ENCODE peak calls at places on chromosomes 13 and 19, in six cellular contexts. P is epithelial cell of esophagus, X is tibial nerve, I is IMR-90, C is NB4, U is psoas muscle. H is an unnamed sample.

GRCh38 chr13:73073050-73073449 is 14.2 kb downstream of the KLF5 start:
- DNase-seq in I (no peak), X (no peak), P (no peak), C (no peak), U (no peak), H (no peak)

GRCh38 chr13:29713841-29714240 is 118.4 kb upstream of the SLC7A1 start:
- DNase-seq in P (peak), I (peak), C (peak), X (no peak), U (no peak), H (no peak)

GRCh38 chr13:64480206-64480605 is 2749.9 kb downstream of the PCDH9 start:
- DNase-seq in X (no peak), U (no peak), I (no peak), C (no peak), P (no peak), H (no peak)

GRCh38 chr13:99061411-99061810 is 83.5 kb upstream of the DOCK9 start:
- DNase-seq in X (no peak), I (no peak), C (no peak), P (no peak), U (no peak), H (no peak)

GRCh38 chr19:8210660-8211101 is 1.5 kb downstream of the CERS4 start:
- DNase-seq in P (no peak), U (no peak), X (no peak), C (no peak), I (no peak), H (no peak)

GRCh38 chr13:41595298-41595697 is 137.9 kb downstream of the RGCC start:
- DNase-seq in C (no peak), X (no peak), I (peak), P (no peak), U (no peak), H (no peak)

GRCh38 chr13:104006625-104007061 is 940.4 kb upstream of the SLC10A2 start:
- DNase-seq in X (no peak), U (no peak), C (no peak), I (peak), P (peak), H (no peak)

GRCh38 chr13:20387441-20387971 is 138.2 kb downstream of the CRYL1 start:
- DNase-seq in U (no peak), C (no peak), P (peak), I (peak), X (no peak), H (no peak)

DNA sequence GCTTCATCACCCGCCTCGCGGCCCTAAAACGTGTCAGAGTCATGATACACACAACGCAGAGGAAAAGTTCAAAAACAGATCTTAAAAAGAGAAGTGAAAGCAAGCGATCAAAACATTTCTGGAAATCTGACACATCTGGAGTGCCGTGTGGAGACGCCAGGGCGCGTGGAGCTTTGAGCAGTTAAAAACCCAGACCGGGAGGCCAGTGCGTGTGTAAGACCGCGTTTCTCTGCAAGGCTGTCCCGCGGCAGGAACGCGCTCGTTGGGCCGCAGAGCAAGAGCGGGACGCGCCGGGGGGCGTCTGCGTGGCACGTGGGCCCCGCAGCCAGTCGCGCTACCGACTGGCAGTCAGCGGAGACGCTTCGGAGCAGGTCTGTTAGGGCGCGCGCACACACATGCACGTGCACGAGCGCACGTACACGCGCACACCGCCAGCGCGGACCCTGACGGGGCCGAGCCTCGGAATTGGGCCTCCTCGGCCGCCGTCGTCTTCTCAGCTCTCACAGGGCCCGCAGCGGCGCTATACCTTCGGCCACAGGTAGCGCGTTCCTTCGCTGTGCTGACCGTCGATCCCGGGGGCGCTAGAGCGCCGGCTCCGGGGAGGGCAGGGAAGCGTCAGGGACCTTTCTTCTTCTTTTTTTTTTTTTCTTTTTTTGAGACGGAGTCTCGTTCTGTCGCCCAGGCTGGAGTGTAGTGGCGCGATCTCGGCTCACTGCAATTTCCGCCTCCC is 35.8 kb downstream of the RNF6 start:
- DNase-seq in X (peak), I (peak), C (peak), U (peak), P (peak), H (peak)
- TF ChIP-seq CTCF in X (peak), I (peak), C (peak), U (peak), P (peak), H (peak)

DNA sequence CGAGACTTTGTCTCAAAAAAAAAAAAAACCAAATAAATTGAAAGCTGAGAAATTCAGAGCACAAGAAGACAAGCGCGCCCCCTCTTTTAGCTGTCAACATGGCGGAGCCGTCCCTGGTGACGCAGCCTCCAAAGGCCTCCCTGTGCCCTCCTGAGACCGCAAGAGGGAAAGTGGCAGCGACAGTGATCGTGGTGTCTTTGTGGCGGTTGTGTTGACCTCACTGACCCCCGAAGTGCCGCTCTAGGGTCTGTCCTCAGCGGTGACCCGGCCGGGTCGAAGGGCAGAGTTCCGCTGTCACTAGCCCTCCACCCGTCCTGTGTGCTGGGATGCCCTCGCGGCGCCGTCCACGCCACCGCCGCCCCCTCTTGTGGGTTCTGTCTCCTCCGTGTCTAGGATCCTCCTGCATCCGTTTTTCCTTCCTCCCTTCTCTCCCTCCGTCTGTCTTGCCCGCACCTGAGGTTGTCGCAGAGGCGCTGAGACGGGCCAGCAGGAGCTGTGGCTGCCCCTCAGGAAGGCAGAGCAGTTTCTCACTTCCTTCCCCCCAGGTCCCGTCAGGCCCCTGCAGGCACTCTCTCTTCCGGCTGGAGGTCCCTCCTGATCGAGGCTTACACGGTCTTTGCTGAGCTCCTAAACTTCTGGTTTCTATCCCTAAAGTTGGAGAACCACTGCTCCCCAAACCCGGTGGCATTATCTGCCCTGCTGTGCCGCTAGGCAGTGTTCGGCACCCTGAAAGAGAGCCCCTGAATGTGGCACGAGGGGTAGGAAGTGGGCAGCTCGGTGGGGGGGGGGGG is 7.2 kb downstream of the UHRF1 start:
- DNase-seq in U (no peak), P (no peak), C (no peak), X (no peak), I (no peak), H (no peak)
- H3K4me3 ChIP-seq in U (peak), P (no peak), C (no peak), X (peak), I (no peak), H (no peak)

GRCh38 chr19:18155095-18156087 is 2.4 kb downstream of the PIK3R2 start:
- DNase-seq in X (no peak), I (no peak), U (no peak), P (no peak), C (no peak), H (no peak)

GRCh38 chr19:18158471-18158870 is 5.5 kb downstream of the PIK3R2 start:
- DNase-seq in X (no peak), U (no peak), I (no peak), C (no peak), P (no peak), H (no peak)

GRCh38 chr19:18156268-18156667 is 3.3 kb downstream of the PIK3R2 start:
- DNase-seq in X (no peak), U (no peak), I (no peak), P (no peak), C (no peak), H (no peak)

GRCh38 chr19:18156841-18157464 is 4.0 kb downstream of the PIK3R2 start:
- DNase-seq in U (peak), C (no peak), I (peak), P (peak), X (peak), H (peak)

GRCh38 chr19:18157465-18158063 is 4.6 kb downstream of the PIK3R2 start:
- DNase-seq in X (no peak), U (no peak), C (no peak), P (peak), I (no peak), H (no peak)
- TF ChIP-seq CTCF in X (no peak), U (no peak), C (no peak), P (no peak), I (no peak), H (no peak)

GRCh38 chr19:38358071-38358470 is 16.3 kb upstream of the PSMD8 start:
- DNase-seq in C (no peak), U (no peak), P (no peak), I (no peak), X (no peak), H (no peak)
- H3K4me3 ChIP-seq in C (no peak), U (no peak), P (no peak), I (no peak), X (no peak), H (no peak)

H was measured in HFF-Myc.